ENCODE peak calls at places on chromosomes 6 and 20, in five cellular contexts. T is spleen; D is body of pancreas; G is GM12878; V is CD8-positive, alpha-beta T cell. B is an unnamed sample.

GRCh38 chr6:98832282-98833100 is 1.9 kb upstream of the POU3F2 start:
- DNase-seq in D (no peak), G (no peak), V (no peak), T (peak), B (no peak)

GRCh38 chr6:118784641-118785164 is 109.2 kb upstream of the ASF1A start:
- DNase-seq in T (no peak), D (no peak), G (no peak), V (no peak), B (no peak)

GRCh38 chr6:13883966-13884365 is 40.8 kb upstream of the RNF182 start:
- DNase-seq in V (no peak), T (no peak), G (no peak), D (no peak), B (no peak)

GRCh38 chr6:15608406-15608805 is 54.4 kb downstream of the DTNBP1 start:
- DNase-seq in D (no peak), V (no peak), T (no peak), G (no peak), B (no peak)

GRCh38 chr6:139647816-139648215 is 273.4 kb upstream of the CITED2 start:
- DNase-seq in V (no peak), D (no peak), T (no peak), G (no peak), B (no peak)

GRCh38 chr6:26537846-26538571 is at the start of gene HMGN4:
- DNase-seq in D (peak), T (peak), V (peak), G (peak), B (peak)

GRCh38 chr20:2217857-2218529 is 77.8 kb upstream of the TGM3 start:
- DNase-seq in D (no peak), T (no peak), G (peak), V (no peak), B (no peak)

GRCh38 chr6:106974337-106974998 is at the start of gene CD24:
- DNase-seq in D (peak), G (no peak), T (peak), V (no peak), B (no peak)

GRCh38 chr20:25624500-25624939 is 706 bp upstream of the NANP start:
- DNase-seq in T (no peak), G (peak), D (no peak), V (peak), B (no peak)

GRCh38 chr20:37335642-37336368 is 10.1 kb upstream of the SRC start:
- DNase-seq in D (no peak), V (no peak), G (no peak), T (peak), B (no peak)

GRCh38 chr20:35226126-35226774 is at the start of gene MMP24:
- DNase-seq in T (no peak), G (no peak), D (no peak), V (no peak), B (no peak)

GRCh38 chr6:90411292-90411781 is 114.7 kb upstream of the BACH2 start:
- DNase-seq in V (no peak), D (no peak), G (peak), T (no peak), B (no peak)

GRCh38 chr20:46699651-46700359 is 9.6 kb upstream of the SLC2A10 start:
- DNase-seq in D (peak), T (no peak), G (no peak), V (no peak), B (no peak)

GRCh38 chr6:117165921-117166499 is 99.3 kb upstream of the VGLL2 start:
- DNase-seq in G (no peak), V (no peak), D (no peak), T (no peak), B (no peak)

GRCh38 chr20:8132015-8132631 is at the start of gene PLCB1:
- DNase-seq in V (peak), T (peak), G (no peak), D (peak), B (peak)

GRCh38 chr20:8132632-8133587 is 844 bp downstream of the PLCB1 start:
- DNase-seq in T (peak), D (peak), G (no peak), V (no peak), B (peak)

GRCh38 chr20:8130840-8131526 is 1.1 kb upstream of the PLCB1 start:
- DNase-seq in D (no peak), T (no peak), V (no peak), G (no peak), B (no peak)

GRCh38 chr20:8131598-8132014 is 460 bp upstream of the PLCB1 start:
- DNase-seq in T (no peak), G (no peak), V (no peak), D (no peak), B (no peak)

DNA sequence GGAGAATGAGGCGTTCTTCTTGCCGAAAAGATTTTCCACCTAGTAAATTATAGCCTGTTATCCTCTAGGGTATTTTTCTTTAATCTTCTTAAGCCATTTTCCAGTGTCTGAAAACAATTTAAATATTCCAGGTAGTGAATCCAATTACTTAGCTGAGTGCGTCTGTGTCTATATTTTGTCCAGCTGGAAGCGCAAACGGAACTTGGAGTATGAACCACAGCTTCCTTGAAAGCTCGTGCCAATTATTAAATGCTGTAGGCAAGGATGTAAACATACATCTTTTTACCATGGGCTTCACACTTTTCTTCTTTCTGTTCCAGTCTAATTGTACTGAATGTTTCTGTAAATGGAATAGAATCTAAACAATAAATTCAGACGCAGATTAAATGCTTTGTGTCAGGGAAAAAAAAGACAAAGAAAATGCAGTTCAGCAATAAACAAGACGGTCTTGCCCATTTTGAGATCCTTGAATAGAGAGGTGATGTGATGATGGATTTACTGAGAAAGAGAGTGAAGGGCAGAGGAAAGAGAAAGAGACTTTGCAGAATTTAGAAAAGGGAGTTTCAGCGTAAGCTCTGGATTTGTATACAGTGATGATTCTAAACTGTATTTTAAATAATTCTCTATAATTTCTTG is 1.9 kb downstream of the PLCB1 start:
- DNase-seq in T (no peak), V (no peak), D (no peak), G (no peak), B (no peak)
- H3K4me3 ChIP-seq in T (no peak), V (no peak), D (no peak), G (no peak), B (no peak)

GRCh38 chr20:8646026-8646425 is 422.9 kb upstream of the PLCB4 start:
- DNase-seq in V (no peak), T (no peak), D (no peak), G (no peak), B (no peak)
- H3K4me3 ChIP-seq in V (no peak), T (no peak), D (no peak), G (no peak), B (no peak)

GRCh38 chr6:109717971-109718370 is 26.9 kb downstream of the FIG4 start:
- DNase-seq in V (no peak), G (no peak), T (no peak), D (no peak), B (no peak)
- H3K4me3 ChIP-seq in V (no peak), G (no peak), T (no peak), D (no peak), B (no peak)

GRCh38 chr6:41503435-41503768 is 42.8 kb upstream of the FOXP4 start:
- DNase-seq in V (no peak), T (no peak), G (no peak), D (no peak), B (no peak)

GRCh38 chr6:41500561-41500960 is 45.6 kb upstream of the FOXP4 start:
- DNase-seq in G (no peak), D (no peak), T (no peak), V (no peak), B (no peak)

GRCh38 chr6:41504526-41505021 is 41.6 kb upstream of the FOXP4 start:
- DNase-seq in D (no peak), V (no peak), G (no peak), T (no peak), B (no peak)

GRCh38 chr6:41503841-41504525 is 42.2 kb upstream of the FOXP4 start:
- DNase-seq in D (peak), T (no peak), G (no peak), V (no peak), B (no peak)

DNA sequence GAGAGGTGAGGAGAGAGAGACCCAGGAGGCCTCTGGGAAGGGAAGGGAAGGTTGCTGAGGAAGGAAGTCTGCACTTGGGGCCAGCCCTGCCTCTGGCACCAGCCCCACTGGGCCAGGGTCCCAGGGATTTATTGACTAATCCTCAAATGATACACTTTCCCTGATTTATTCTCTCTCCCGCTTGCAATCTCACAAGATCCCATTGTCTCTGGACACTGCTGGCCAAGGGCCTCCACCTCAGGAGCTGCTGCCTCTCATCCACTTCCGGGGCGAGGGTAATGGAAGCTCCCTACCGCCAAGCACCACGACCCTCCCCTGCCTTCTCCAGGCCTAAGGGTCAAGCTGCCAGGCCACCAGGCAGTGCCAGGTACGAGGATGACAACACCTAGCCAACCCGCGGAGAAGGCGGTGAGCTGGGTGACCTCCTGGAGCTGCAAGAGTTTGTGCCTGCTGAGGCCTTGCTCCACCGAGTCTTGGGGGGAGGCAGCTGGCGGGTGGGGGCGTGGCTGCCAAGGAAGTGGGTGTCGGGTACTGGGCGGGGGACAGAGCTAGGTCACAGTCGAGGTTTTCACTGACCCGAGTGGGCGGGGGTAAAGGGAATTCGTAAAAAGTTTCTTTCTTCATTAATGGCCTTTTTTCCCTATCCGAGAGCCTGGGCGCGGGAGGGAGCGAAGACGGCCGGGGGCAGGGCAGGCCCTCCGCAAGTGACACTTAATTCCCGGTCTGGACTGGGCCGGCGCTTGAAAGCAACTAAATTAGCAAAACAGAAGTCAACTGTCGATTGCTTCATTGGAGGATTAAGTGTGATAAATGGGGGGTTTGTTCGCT is 43.4 kb upstream of the FOXP4 start:
- DNase-seq in T (no peak), D (no peak), G (no peak), V (no peak), B (no peak)
- H3K4me3 ChIP-seq in T (no peak), D (no peak), G (no peak), V (no peak), B (no peak)

GRCh38 chr6:146423450-146423849 is 120.2 kb upstream of the RAB32 start:
- DNase-seq in G (no peak), V (no peak), T (no peak), D (no peak), B (no peak)
- H3K4me3 ChIP-seq in G (no peak), V (no peak), T (no peak), D (no peak), B (no peak)

GRCh38 chr6:127482318-127482717 is 23.1 kb upstream of the KIAA0408 start:
- DNase-seq in T (no peak), G (no peak), V (no peak), D (no peak), B (no peak)

GRCh38 chr6:127481628-127482027 is 22.4 kb upstream of the KIAA0408 start:
- DNase-seq in T (no peak), G (no peak), V (no peak), D (no peak), B (no peak)

GRCh38 chr6:127483399-127484055 is 24.3 kb upstream of the KIAA0408 start:
- DNase-seq in T (no peak), G (no peak), V (no peak), D (no peak), B (no peak)

GRCh38 chr6:127486934-127487333 is 27.7 kb upstream of the KIAA0408 start:
- DNase-seq in G (no peak), V (no peak), D (no peak), T (no peak), B (no peak)

DNA sequence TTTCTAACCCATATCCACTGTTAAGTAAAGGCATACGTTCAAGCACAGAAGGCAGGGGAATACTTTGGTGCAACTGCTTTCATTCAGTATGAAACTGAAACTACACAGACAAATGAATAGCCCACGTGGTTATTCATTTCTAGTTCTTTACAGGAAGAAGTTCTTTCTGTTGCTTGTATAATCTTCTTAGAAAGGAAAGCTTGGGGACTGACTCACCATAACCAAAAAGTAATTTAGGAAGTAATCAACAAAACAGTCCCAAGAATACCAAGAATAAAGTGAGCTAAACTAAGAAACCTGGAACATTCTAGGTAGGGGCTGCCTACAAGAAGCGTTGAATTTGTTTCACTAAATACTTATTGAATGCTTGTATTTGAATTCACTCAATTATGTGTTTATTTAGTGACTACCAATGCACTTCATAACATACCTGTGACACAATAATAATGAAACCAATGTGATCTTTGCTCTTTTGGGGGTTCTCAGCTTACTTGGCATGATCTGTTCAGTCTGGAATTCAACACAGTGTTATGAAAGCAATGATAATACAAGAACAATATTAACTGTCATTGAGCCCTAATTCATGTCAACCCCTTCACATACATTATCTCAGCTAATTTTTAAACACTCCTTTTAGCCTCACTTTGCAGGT is 25.1 kb upstream of the KIAA0408 start:
- DNase-seq in D (no peak), T (no peak), V (no peak), G (peak), B (no peak)
- H3K4me3 ChIP-seq in D (no peak), T (no peak), V (peak), G (peak), B (no peak)

GRCh38 chr6:33740794-33741193 is 5.9 kb downstream of the IP6K3 start:
- DNase-seq in D (peak), V (no peak), T (no peak), G (no peak), B (no peak)
- H3K4me3 ChIP-seq in D (no peak), V (no peak), T (no peak), G (no peak), B (no peak)

GRCh38 chr6:138402833-138403187 is 1.2 kb upstream of the HEBP2 start:
- DNase-seq in V (no peak), G (no peak), T (no peak), D (no peak), B (no peak)
- H3K4me3 ChIP-seq in V (peak), G (peak), T (no peak), D (no peak), B (peak)

GRCh38 chr6:168560126-168560525 is 119.1 kb downstream of the SMOC2 start:
- DNase-seq in T (no peak), V (no peak), G (no peak), D (no peak), B (no peak)
- H3K4me3 ChIP-seq in T (no peak), V (no peak), G (no peak), D (no peak), B (no peak)